ENCODE peak calls at places on chromosomes 7 and 10, in five cellular contexts. Z is GM04504, N is tibial artery, H is HuH-7.5, V is hepatic stellate cell. F is an unnamed sample.

GRCh38 chr7:139328375-139328774 is 12.8 kb upstream of the FMC1 start:
- DNase-seq in V (peak), H (no peak), N (no peak), Z (peak), F (no peak)

GRCh38 chr7:116522247-116522646 is 2.6 kb upstream of the CAV1 start:
- DNase-seq in V (peak), H (no peak), N (no peak), Z (no peak), F (no peak)

GRCh38 chr10:124636271-124636993 is 107.7 kb downstream of the FAM53B start:
- DNase-seq in V (no peak), Z (no peak), N (no peak), H (no peak), F (no peak)

GRCh38 chr7:148020679-148021078 is 569.9 kb upstream of the C7orf33 start:
- DNase-seq in N (no peak), H (no peak), Z (no peak), V (no peak), F (no peak)

GRCh38 chr10:90621577-90621976 is 236.3 kb downstream of the HTR7 start:
- DNase-seq in Z (no peak), V (no peak), H (no peak), N (no peak), F (no peak)

GRCh38 chr10:112919721-112920120 is 30.3 kb upstream of the TCF7L2 start:
- DNase-seq in Z (peak), N (no peak), H (no peak), V (peak), F (no peak)

GRCh38 chr7:99098824-99099498 is 44.9 kb downstream of the SMURF1 start:
- DNase-seq in Z (peak), V (peak), H (peak), N (no peak), F (no peak)

GRCh38 chr10:122669842-122670241 is 29.8 kb downstream of the C10orf120 start:
- DNase-seq in N (no peak), Z (no peak), H (no peak), V (no peak), F (no peak)

GRCh38 chr7:134886353-134887057 is 99.8 kb upstream of the AGBL3 start:
- DNase-seq in H (peak), Z (no peak), N (no peak), V (peak), F (peak)

GRCh38 chr7:41148521-41148951 is 554.4 kb downstream of the INHBA start:
- DNase-seq in N (no peak), Z (peak), V (peak), H (no peak), F (no peak)

GRCh38 chr7:6655636-6656385 is 18.7 kb downstream of the ZNF316 start:
- DNase-seq in V (no peak), Z (no peak), N (peak), H (no peak), F (no peak)

GRCh38 chr7:108211382-108212201 is 81.4 kb upstream of the LAMB4 start:
- DNase-seq in V (no peak), H (no peak), Z (no peak), N (no peak), F (no peak)

GRCh38 chr10:23314835-23315239 is 29.8 kb downstream of the C10orf67 start:
- DNase-seq in H (no peak), V (peak), N (no peak), Z (peak), F (no peak)

GRCh38 chr7:28228386-28228785 is 47.8 kb upstream of the JAZF1 start:
- DNase-seq in N (no peak), V (no peak), H (no peak), Z (no peak), F (no peak)

GRCh38 chr7:98922392-98923107 is 44.2 kb downstream of the TRRAP start:
- DNase-seq in H (peak), V (no peak), Z (no peak), N (peak), F (peak)

GRCh38 chr7:116499168-116500070 is at the start of gene CAV2:
- DNase-seq in H (peak), N (peak), V (peak), Z (peak), F (peak)

GRCh38 chr7:30799206-30799975 is 28.2 kb downstream of the MINDY4 start:
- DNase-seq in N (peak), V (peak), Z (peak), H (no peak), F (peak)

GRCh38 chr7:147412782-147413186 is 1177.8 kb upstream of the C7orf33 start:
- DNase-seq in H (no peak), Z (peak), N (no peak), V (peak), F (no peak)

GRCh38 chr10:18402766-18403346 is 248.5 kb downstream of the NSUN6 start:
- DNase-seq in Z (no peak), N (no peak), H (no peak), V (peak), F (no peak)